ENCODE peak calls at places on chromosome 12, in six cellular contexts. One of them, this sample, is unnamed.

GRCh38 chr12:104340917-104341611 is 37.5 kb downstream of the EID3 start:
- DNase-seq in pancreas: no peak
- DNase-seq in IMR-90: no peak
- DNase-seq in GM12864: no peak
- DNase-seq in WTC11: no peak
- DNase-seq in DND-41: no peak
- DNase-seq in this sample: no peak

GRCh38 chr12:25769076-25769945 is 189.2 kb upstream of the RASSF8 start:
- DNase-seq in pancreas: no peak
- DNase-seq in IMR-90: peak; percentile 93
- DNase-seq in GM12864: no peak
- DNase-seq in WTC11: no peak
- DNase-seq in DND-41: no peak
- DNase-seq in this sample: no peak

GRCh38 chr12:116528498-116528897 is 30.7 kb upstream of the MAP1LC3B2 start:
- DNase-seq in pancreas: no peak
- DNase-seq in IMR-90: no peak
- DNase-seq in GM12864: no peak
- DNase-seq in WTC11: no peak
- DNase-seq in DND-41: no peak
- DNase-seq in this sample: no peak

GRCh38 chr12:110249105-110249504 is 31.9 kb upstream of the ATP2A2 start:
- DNase-seq in pancreas: no peak
- DNase-seq in IMR-90: peak; percentile 70
- DNase-seq in GM12864: no peak
- DNase-seq in WTC11: no peak
- DNase-seq in DND-41: no peak
- DNase-seq in this sample: peak; percentile 20

GRCh38 chr12:76883826-76884225 is 5.0 kb upstream of the CSRP2 start:
- DNase-seq in pancreas: no peak
- DNase-seq in IMR-90: peak; percentile 59
- DNase-seq in GM12864: no peak
- DNase-seq in WTC11: no peak
- DNase-seq in DND-41: no peak
- DNase-seq in this sample: no peak

GRCh38 chr12:12172106-12172511 is 94.7 kb downstream of the LRP6 start:
- DNase-seq in pancreas: no peak
- DNase-seq in IMR-90: peak; percentile 21
- DNase-seq in GM12864: peak; percentile 18
- DNase-seq in WTC11: no peak
- DNase-seq in DND-41: no peak
- DNase-seq in this sample: no peak

GRCh38 chr12:99810718-99811593 is 163.4 kb downstream of the GARIN6 start:
- DNase-seq in pancreas: no peak
- DNase-seq in IMR-90: peak; percentile 18
- DNase-seq in GM12864: no peak
- DNase-seq in WTC11: no peak
- DNase-seq in DND-41: no peak
- DNase-seq in this sample: no peak

GRCh38 chr12:121314441-121314840 is 17.9 kb upstream of the CAMKK2 start:
- DNase-seq in pancreas: no peak
- DNase-seq in IMR-90: no peak
- DNase-seq in GM12864: no peak
- DNase-seq in WTC11: no peak
- DNase-seq in DND-41: no peak
- DNase-seq in this sample: no peak

GRCh38 chr12:6089041-6089823 is 35.2 kb downstream of the VWF start:
- DNase-seq in pancreas: no peak
- DNase-seq in IMR-90: peak; percentile 52
- DNase-seq in GM12864: no peak
- DNase-seq in WTC11: peak; percentile 23
- DNase-seq in DND-41: no peak
- DNase-seq in this sample: peak; percentile 13

GRCh38 chr12:107027304-107028053 is 40.5 kb upstream of the MTERF2 start:
- DNase-seq in pancreas: no peak
- DNase-seq in IMR-90: peak; percentile 96
- DNase-seq in GM12864: no peak
- DNase-seq in WTC11: no peak
- DNase-seq in DND-41: no peak
- DNase-seq in this sample: no peak

GRCh38 chr12:65822732-65823480 is 1.4 kb upstream of the HMGA2 start:
- DNase-seq in pancreas: peak; percentile 13
- DNase-seq in IMR-90: peak; percentile 79
- DNase-seq in GM12864: no peak
- DNase-seq in WTC11: peak; percentile 79
- DNase-seq in DND-41: no peak
- DNase-seq in this sample: peak; percentile 72

GRCh38 chr12:121214855-121215745 is 5.2 kb downstream of the P2RX4 start:
- DNase-seq in pancreas: peak; percentile 83
- DNase-seq in IMR-90: peak; percentile 97
- DNase-seq in GM12864: no peak
- DNase-seq in WTC11: no peak
- DNase-seq in DND-41: no peak
- DNase-seq in this sample: no peak

GRCh38 chr12:55624056-55624455 is 12.6 kb upstream of the OR10P1 start:
- DNase-seq in pancreas: no peak
- DNase-seq in IMR-90: no peak
- DNase-seq in GM12864: no peak
- DNase-seq in WTC11: no peak
- DNase-seq in DND-41: no peak
- DNase-seq in this sample: no peak

GRCh38 chr12:122097641-122098364 is 19.2 kb downstream of the MLXIP start:
- DNase-seq in pancreas: peak; percentile 96
- DNase-seq in IMR-90: peak; percentile 44
- DNase-seq in GM12864: no peak
- DNase-seq in WTC11: no peak
- DNase-seq in DND-41: no peak
- DNase-seq in this sample: no peak

GRCh38 chr12:43337571-43338497 is 214.2 kb downstream of the ADAMTS20 start:
- DNase-seq in pancreas: no peak
- DNase-seq in IMR-90: peak; percentile 25
- DNase-seq in GM12864: no peak
- DNase-seq in WTC11: no peak
- DNase-seq in DND-41: no peak
- DNase-seq in this sample: no peak

GRCh38 chr12:89568484-89568883 is 42.6 kb upstream of the POC1B start:
- DNase-seq in pancreas: no peak
- DNase-seq in IMR-90: no peak
- DNase-seq in GM12864: no peak
- DNase-seq in WTC11: no peak
- DNase-seq in DND-41: no peak
- DNase-seq in this sample: no peak

GRCh38 chr12:6540181-6540877 is 6.0 kb downstream of the GAPDH start:
- DNase-seq in pancreas: no peak
- DNase-seq in IMR-90: peak; percentile 93
- DNase-seq in GM12864: no peak
- DNase-seq in WTC11: peak; percentile 88
- DNase-seq in DND-41: peak; percentile 87
- DNase-seq in this sample: peak; percentile 86

DNA sequence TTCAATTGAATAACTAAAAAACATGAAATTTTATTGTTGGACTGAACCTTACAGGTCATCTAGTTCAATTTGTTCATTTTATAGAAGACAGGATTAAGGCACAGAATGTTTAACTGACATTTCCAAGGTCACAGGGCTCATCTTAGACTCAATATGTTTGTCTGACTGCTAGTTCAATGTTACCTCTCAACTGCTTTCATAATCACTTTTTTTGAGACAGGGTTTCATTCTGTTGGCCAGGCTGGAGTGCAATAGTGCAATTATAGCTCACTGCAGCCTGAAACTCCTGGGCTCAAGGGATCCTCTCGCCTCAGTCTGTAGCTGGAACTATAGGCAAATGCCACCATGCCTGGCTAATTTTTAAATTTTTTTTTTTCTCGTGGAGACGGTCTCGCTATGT is 24.4 kb upstream of the ITGA5 start:
- DNase-seq in pancreas: no peak
- DNase-seq in IMR-90: no peak
- DNase-seq in GM12864: no peak
- DNase-seq in WTC11: no peak
- DNase-seq in DND-41: no peak
- DNase-seq in this sample: no peak
- TF ChIP-seq CTCF in pancreas: no peak
- TF ChIP-seq CTCF in IMR-90: no peak
- TF ChIP-seq CTCF in GM12864: no peak
- TF ChIP-seq CTCF in WTC11: no peak
- TF ChIP-seq CTCF in DND-41: no peak
- TF ChIP-seq CTCF in this sample: no peak

GRCh38 chr12:1398673-1399072 is 195.7 kb downstream of the FBXL14 start:
- DNase-seq in pancreas: no peak
- DNase-seq in IMR-90: peak; percentile 67
- DNase-seq in GM12864: no peak
- DNase-seq in WTC11: no peak
- DNase-seq in DND-41: no peak
- DNase-seq in this sample: no peak
- TF ChIP-seq CTCF in pancreas: no peak
- TF ChIP-seq CTCF in IMR-90: peak; percentile 44
- TF ChIP-seq CTCF in GM12864: no peak
- TF ChIP-seq CTCF in WTC11: no peak
- TF ChIP-seq CTCF in DND-41: peak; percentile 15
- TF ChIP-seq CTCF in this sample: no peak

GRCh38 chr12:85755760-85756159 is 80.4 kb downstream of the RASSF9 start:
- DNase-seq in pancreas: no peak
- DNase-seq in IMR-90: peak; percentile 0
- DNase-seq in GM12864: no peak
- DNase-seq in WTC11: no peak
- DNase-seq in DND-41: no peak
- DNase-seq in this sample: no peak
- TF ChIP-seq CTCF in pancreas: no peak
- TF ChIP-seq CTCF in IMR-90: no peak
- TF ChIP-seq CTCF in GM12864: no peak
- TF ChIP-seq CTCF in WTC11: no peak
- TF ChIP-seq CTCF in DND-41: no peak
- TF ChIP-seq CTCF in this sample: no peak

GRCh38 chr12:20800160-20800559 is 10.3 kb upstream of the SLCO1B3 start:
- DNase-seq in pancreas: no peak
- DNase-seq in IMR-90: no peak
- DNase-seq in GM12864: no peak
- DNase-seq in WTC11: no peak
- DNase-seq in DND-41: no peak
- DNase-seq in this sample: no peak

GRCh38 chr12:20801035-20801434 is 9.5 kb upstream of the SLCO1B3 start:
- DNase-seq in pancreas: no peak
- DNase-seq in IMR-90: no peak
- DNase-seq in GM12864: no peak
- DNase-seq in WTC11: no peak
- DNase-seq in DND-41: no peak
- DNase-seq in this sample: no peak

GRCh38 chr12:20792971-20793370 is 17.5 kb upstream of the SLCO1B3 start:
- DNase-seq in pancreas: no peak
- DNase-seq in IMR-90: no peak
- DNase-seq in GM12864: no peak
- DNase-seq in WTC11: no peak
- DNase-seq in DND-41: no peak
- DNase-seq in this sample: no peak

GRCh38 chr12:20798561-20798960 is 11.9 kb upstream of the SLCO1B3 start:
- DNase-seq in pancreas: no peak
- DNase-seq in IMR-90: no peak
- DNase-seq in GM12864: no peak
- DNase-seq in WTC11: no peak
- DNase-seq in DND-41: no peak
- DNase-seq in this sample: no peak
- TF ChIP-seq CTCF in pancreas: no peak
- TF ChIP-seq CTCF in IMR-90: no peak
- TF ChIP-seq CTCF in GM12864: no peak
- TF ChIP-seq CTCF in WTC11: peak; percentile 33
- TF ChIP-seq CTCF in DND-41: peak; percentile 30
- TF ChIP-seq CTCF in this sample: no peak

GRCh38 chr12:45263587-45263986 is 47.7 kb downstream of the ANO6 start:
- DNase-seq in pancreas: no peak
- DNase-seq in IMR-90: no peak
- DNase-seq in GM12864: no peak
- DNase-seq in WTC11: no peak
- DNase-seq in DND-41: no peak
- DNase-seq in this sample: no peak

GRCh38 chr12:45269407-45269741 is 53.5 kb downstream of the ANO6 start:
- DNase-seq in pancreas: no peak
- DNase-seq in IMR-90: no peak
- DNase-seq in GM12864: no peak
- DNase-seq in WTC11: no peak
- DNase-seq in DND-41: no peak
- DNase-seq in this sample: no peak

GRCh38 chr12:45273717-45274271 is 57.9 kb downstream of the ANO6 start:
- DNase-seq in pancreas: no peak
- DNase-seq in IMR-90: peak; percentile 98
- DNase-seq in GM12864: no peak
- DNase-seq in WTC11: no peak
- DNase-seq in DND-41: no peak
- DNase-seq in this sample: no peak

GRCh38 chr12:45268672-45269406 is 52.9 kb downstream of the ANO6 start:
- DNase-seq in pancreas: peak; percentile 67
- DNase-seq in IMR-90: peak; percentile 82
- DNase-seq in GM12864: no peak
- DNase-seq in WTC11: no peak
- DNase-seq in DND-41: no peak
- DNase-seq in this sample: peak; percentile 80
- TF ChIP-seq CTCF in pancreas: no peak
- TF ChIP-seq CTCF in IMR-90: peak; percentile 61
- TF ChIP-seq CTCF in GM12864: peak; percentile 18
- TF ChIP-seq CTCF in WTC11: no peak
- TF ChIP-seq CTCF in DND-41: peak; percentile 50
- TF ChIP-seq CTCF in this sample: peak; percentile 28

GRCh38 chr12:114944736-114945135 is 260.8 kb upstream of the TBX3 start:
- DNase-seq in pancreas: no peak
- DNase-seq in IMR-90: no peak
- DNase-seq in GM12864: no peak
- DNase-seq in WTC11: no peak
- DNase-seq in DND-41: no peak
- DNase-seq in this sample: no peak
- TF ChIP-seq CTCF in pancreas: no peak
- TF ChIP-seq CTCF in IMR-90: no peak
- TF ChIP-seq CTCF in GM12864: no peak
- TF ChIP-seq CTCF in WTC11: no peak
- TF ChIP-seq CTCF in DND-41: no peak
- TF ChIP-seq CTCF in this sample: no peak

GRCh38 chr12:91361864-91362263 is 179.2 kb upstream of the DCN start:
- DNase-seq in pancreas: no peak
- DNase-seq in IMR-90: peak; percentile 60
- DNase-seq in GM12864: no peak
- DNase-seq in WTC11: no peak
- DNase-seq in DND-41: no peak
- DNase-seq in this sample: no peak
- TF ChIP-seq CTCF in pancreas: peak; percentile 75
- TF ChIP-seq CTCF in IMR-90: peak; percentile 68
- TF ChIP-seq CTCF in GM12864: peak; percentile 44
- TF ChIP-seq CTCF in WTC11: peak; percentile 51
- TF ChIP-seq CTCF in DND-41: peak; percentile 69
- TF ChIP-seq CTCF in this sample: peak; percentile 74